ENCODE peak calls at places on chromosomes 12 and 14, in four cellular contexts. G, H, U and J are unnamed samples. For H3K36me3, the result is how much of the 10 kb centered on the place peaks cover.

GRCh38 chr14:33186656-33187055 is 248.0 kb downstream of the NPAS3 start:
- DNase-seq in U (no peak), G (no peak), H (no peak), J (no peak)

GRCh38 chr12:10511756-10512355 is 6.2 kb downstream of the EIF2S3B start:
- DNase-seq in G (no peak), H (no peak), U (no peak), J (no peak)

GRCh38 chr12:68350753-68351152 is 18.6 kb upstream of the MDM1 start:
- DNase-seq in G (no peak), H (no peak), U (no peak), J (no peak)

GRCh38 chr12:94305293-94305957 is 154.2 kb downstream of the CEP83 start:
- DNase-seq in U (no peak), H (no peak), G (no peak), J (no peak)

GRCh38 chr14:31933716-31934115 is 143.4 kb upstream of the ARHGAP5 start:
- DNase-seq in U (no peak), H (no peak), G (no peak), J (no peak)

GRCh38 chr12:131979606-131980005 is 29.9 kb downstream of the EP400 start:
- DNase-seq in G (no peak), U (no peak), H (no peak), J (no peak)

GRCh38 chr14:59427653-59428578 is 37.3 kb downstream of the GPR135 start:
- DNase-seq in G (no peak), H (no peak), U (no peak), J (no peak)

GRCh38 chr14:51354846-51355245 is 114.8 kb downstream of the TMX1 start:
- DNase-seq in H (no peak), U (no peak), G (peak), J (no peak)

GRCh38 chr12:5796171-5797091 is 148.6 kb downstream of the ANO2 start:
- DNase-seq in U (peak), G (peak), H (peak), J (no peak)

GRCh38 chr12:49131973-49132461 is 822 bp upstream of the TUBA1B start:
- DNase-seq in G (no peak), U (no peak), H (peak), J (no peak)

GRCh38 chr12:1532367-1532752 is 62.0 kb downstream of the FBXL14 start:
- DNase-seq in G (no peak), H (no peak), U (no peak), J (no peak)
- H3K4me3 ChIP-seq in G (peak), H (no peak), U (no peak), J (no peak)

GRCh38 chr14:61033024-61033423 is 52.0 kb downstream of the SLC38A6 start:
- DNase-seq in U (no peak), H (no peak), G (no peak), J (no peak)
- H3K36me3 ChIP-seq in U (under half), H (under half), G (under half), J (under half)

GRCh38 chr12:6849976-6850560 is 1.0 kb downstream of the CDCA3 start:
- DNase-seq in U (peak), H (no peak), G (no peak), J (no peak)
- H3K4me3 ChIP-seq in U (no peak), H (peak), G (peak), J (no peak)

GRCh38 chr12:111807232-111807631 is 34.8 kb upstream of the MAPKAPK5 start:
- DNase-seq in G (no peak), H (no peak), U (no peak), J (no peak)

GRCh38 chr12:111799758-111800157 is 33.0 kb downstream of the ALDH2 start:
- DNase-seq in H (no peak), U (no peak), G (no peak), J (no peak)

GRCh38 chr12:111806304-111806703 is 35.7 kb upstream of the MAPKAPK5 start:
- DNase-seq in U (no peak), G (no peak), H (no peak), J (no peak)

GRCh38 chr12:111803851-111804250 is 37.1 kb downstream of the ALDH2 start:
- DNase-seq in G (no peak), H (no peak), U (no peak), J (no peak)

GRCh38 chr12:111803038-111803626 is 36.4 kb downstream of the ALDH2 start:
- DNase-seq in U (no peak), H (no peak), G (no peak), J (no peak)
- H3K36me3 ChIP-seq in U (under half), H (under half), G (under half), J (under half)